ENCODE peak calls at places on chromosome 15, in five cellular contexts. One of them, this sample, is unnamed.
A peak's percentile ranks its signal among the peaks of the same experiment; 100 is the strongest.

GRCh38 chr15:63185206-63185605 is 4.2 kb upstream of the RAB8B start:
- DNase-seq in cardiac fibroblast: no peak
- DNase-seq in HEK293T: no peak
- DNase-seq in NCI-H748 treated with DMSO at 0.1 percent for 48 hours: no peak
- DNase-seq in GM06990: no peak
- DNase-seq in this sample: no peak

GRCh38 chr15:26128611-26129140 is 265.5 kb upstream of the ATP10A start:
- DNase-seq in NCI-H748 treated with DMSO at 0.1 percent for 48 hours: no peak
- DNase-seq in HEK293T: no peak
- DNase-seq in cardiac fibroblast: no peak
- DNase-seq in GM06990: no peak
- DNase-seq in this sample: no peak

GRCh38 chr15:63372018-63372705 is 9.5 kb downstream of the CA12 start:
- DNase-seq in cardiac fibroblast: peak; percentile 99
- DNase-seq in NCI-H748 treated with DMSO at 0.1 percent for 48 hours: no peak
- DNase-seq in HEK293T: no peak
- DNase-seq in GM06990: no peak
- DNase-seq in this sample: no peak

GRCh38 chr15:65580287-65580686 is 30.6 kb downstream of the INTS14 start:
- DNase-seq in HEK293T: no peak
- DNase-seq in GM06990: no peak
- DNase-seq in cardiac fibroblast: peak; percentile 73
- DNase-seq in NCI-H748 treated with DMSO at 0.1 percent for 48 hours: no peak
- DNase-seq in this sample: peak; percentile 29

GRCh38 chr15:36177590-36178281 is 401.7 kb upstream of the CDIN1 start:
- DNase-seq in GM06990: no peak
- DNase-seq in cardiac fibroblast: peak; percentile 12
- DNase-seq in NCI-H748 treated with DMSO at 0.1 percent for 48 hours: peak; percentile 54
- DNase-seq in HEK293T: no peak
- DNase-seq in this sample: no peak

GRCh38 chr15:75666823-75667501 is 19.2 kb downstream of the SNX33 start:
- DNase-seq in GM06990: no peak
- DNase-seq in HEK293T: no peak
- DNase-seq in NCI-H748 treated with DMSO at 0.1 percent for 48 hours: no peak
- DNase-seq in cardiac fibroblast: peak; percentile 100
- DNase-seq in this sample: no peak

GRCh38 chr15:33086500-33087141 is 107.9 kb downstream of the FMN1 start:
- DNase-seq in GM06990: no peak
- DNase-seq in cardiac fibroblast: peak; percentile 84
- DNase-seq in HEK293T: peak; percentile 16
- DNase-seq in NCI-H748 treated with DMSO at 0.1 percent for 48 hours: peak; percentile 14
- DNase-seq in this sample: no peak

GRCh38 chr15:69031013-69032001 is 16.8 kb downstream of the NOX5 start:
- DNase-seq in HEK293T: peak; percentile 61
- DNase-seq in NCI-H748 treated with DMSO at 0.1 percent for 48 hours: peak; percentile 16
- DNase-seq in cardiac fibroblast: peak; percentile 27
- DNase-seq in GM06990: peak; percentile 20
- DNase-seq in this sample: peak; percentile 47

GRCh38 chr15:23690450-23690852 is 3.3 kb upstream of the NDN start:
- DNase-seq in GM06990: no peak
- DNase-seq in cardiac fibroblast: peak; percentile 9
- DNase-seq in HEK293T: no peak
- DNase-seq in NCI-H748 treated with DMSO at 0.1 percent for 48 hours: no peak
- DNase-seq in this sample: no peak

GRCh38 chr15:90000175-90000923 is 775 bp upstream of the ZNF710 start:
- DNase-seq in NCI-H748 treated with DMSO at 0.1 percent for 48 hours: no peak
- DNase-seq in cardiac fibroblast: peak; percentile 33
- DNase-seq in GM06990: peak; percentile 44
- DNase-seq in HEK293T: no peak
- DNase-seq in this sample: no peak

GRCh38 chr15:69469467-69470191 is 17.0 kb downstream of the RPLP1 start:
- DNase-seq in GM06990: no peak
- DNase-seq in NCI-H748 treated with DMSO at 0.1 percent for 48 hours: no peak
- DNase-seq in HEK293T: no peak
- DNase-seq in cardiac fibroblast: peak; percentile 29
- DNase-seq in this sample: no peak

GRCh38 chr15:58771621-58772235 is 626 bp downstream of the MINDY2 start:
- DNase-seq in GM06990: no peak
- DNase-seq in cardiac fibroblast: no peak
- DNase-seq in NCI-H748 treated with DMSO at 0.1 percent for 48 hours: no peak
- DNase-seq in HEK293T: peak; percentile 18
- DNase-seq in this sample: no peak

GRCh38 chr15:91055548-91056331 is 33.3 kb upstream of the VPS33B start:
- DNase-seq in HEK293T: peak; percentile 84
- DNase-seq in cardiac fibroblast: peak; percentile 74
- DNase-seq in NCI-H748 treated with DMSO at 0.1 percent for 48 hours: peak; percentile 63
- DNase-seq in GM06990: no peak
- DNase-seq in this sample: peak; percentile 33

GRCh38 chr15:90405208-90405607 is 17.2 kb downstream of the IQGAP1 start:
- DNase-seq in GM06990: no peak
- DNase-seq in cardiac fibroblast: no peak
- DNase-seq in NCI-H748 treated with DMSO at 0.1 percent for 48 hours: no peak
- DNase-seq in HEK293T: no peak
- DNase-seq in this sample: no peak

GRCh38 chr15:74377831-74378766 is 10.7 kb upstream of the CYP11A1 start:
- DNase-seq in cardiac fibroblast: no peak
- DNase-seq in NCI-H748 treated with DMSO at 0.1 percent for 48 hours: no peak
- DNase-seq in HEK293T: no peak
- DNase-seq in GM06990: no peak
- DNase-seq in this sample: no peak

GRCh38 chr15:57547243-57547755 is 44.4 kb upstream of the MYZAP start:
- DNase-seq in HEK293T: no peak
- DNase-seq in GM06990: no peak
- DNase-seq in cardiac fibroblast: no peak
- DNase-seq in NCI-H748 treated with DMSO at 0.1 percent for 48 hours: no peak
- DNase-seq in this sample: no peak

GRCh38 chr15:69104050-69104750 is 56.2 kb upstream of the GLCE start:
- DNase-seq in NCI-H748 treated with DMSO at 0.1 percent for 48 hours: peak; percentile 24
- DNase-seq in GM06990: peak; percentile 5
- DNase-seq in cardiac fibroblast: no peak
- DNase-seq in HEK293T: no peak
- DNase-seq in this sample: peak; percentile 40

GRCh38 chr15:91480426-91480825 is 373.1 kb upstream of the SLCO3A1 start:
- DNase-seq in HEK293T: no peak
- DNase-seq in cardiac fibroblast: no peak
- DNase-seq in GM06990: no peak
- DNase-seq in NCI-H748 treated with DMSO at 0.1 percent for 48 hours: no peak
- DNase-seq in this sample: no peak